ENCODE peak calls at places on chromosomes 16 and 17, in nine cellular contexts. F, E, C, W, K, V, P, Y and Z are unnamed samples.

GRCh38 chr17:41660221-41660711 is 28.4 kb upstream of the EIF1 start:
- DNase-seq in C (no peak), F (no peak), K (no peak), E (no peak), P (no peak), W (no peak), Y (no peak), V (no peak), Z (no peak)

GRCh38 chr16:10465821-10466220 is 80.0 kb downstream of the ATF7IP2 start:
- DNase-seq in W (no peak), F (no peak), C (no peak), K (no peak), P (no peak), E (no peak), V (no peak), Y (no peak), Z (no peak)

GRCh38 chr16:57252148-57252721 is 7.2 kb downstream of the ARL2BP start:
- DNase-seq in K (no peak), E (no peak), F (peak; percentile 17), V (no peak), W (peak; percentile 85), Y (no peak), C (no peak), P (no peak), Z (no peak)

GRCh38 chr16:2497641-2498040 is 16.1 kb upstream of the ATP6V0C start:
- DNase-seq in F (no peak), K (no peak), E (no peak), W (no peak), V (no peak), Y (no peak), C (no peak), P (no peak), Z (no peak)

GRCh38 chr17:28760987-28761562 is 17.3 kb downstream of the TRAF4 start:
- DNase-seq in K (no peak), C (no peak), P (no peak), W (peak; percentile 79), F (no peak), E (no peak), Y (peak; percentile 62), V (no peak), Z (no peak)

GRCh38 chr17:81026266-81027036 is 8.5 kb upstream of the BAIAP2 start:
- DNase-seq in K (no peak), P (no peak), F (no peak), W (peak; percentile 44), V (no peak), Y (no peak), E (no peak), C (no peak), Z (no peak)

GRCh38 chr16:26787924-26788323 is 278.8 kb upstream of the C16orf82 start:
- DNase-seq in C (no peak), P (no peak), V (no peak), K (no peak), E (no peak), Y (no peak), F (no peak), W (no peak), Z (no peak)

GRCh38 chr16:50234771-50235556 is 31.4 kb upstream of the ADCY7 start:
- DNase-seq in F (no peak), V (no peak), C (no peak), Y (no peak), W (no peak), E (no peak), K (no peak), P (no peak), Z (no peak)

GRCh38 chr16:84088695-84089395 is 27.9 kb downstream of the MBTPS1 start:
- DNase-seq in P (peak; percentile 70), Y (no peak), V (no peak), F (no peak), K (no peak), C (peak; percentile 17), E (no peak), W (no peak), Z (peak; percentile 61)

GRCh38 chr17:42009170-42009569 is 8.1 kb downstream of the DNAJC7 start:
- DNase-seq in V (no peak), K (no peak), C (no peak), E (no peak), F (no peak), Y (no peak), W (no peak), P (no peak), Z (no peak)